ENCODE peak calls at places on chromosomes 12 and 14, in five cellular contexts. S, N, M, P and R are unnamed samples.
A peak's percentile ranks its signal among the peaks of the same experiment; 100 is the strongest.

GRCh38 chr14:103872492-103873113 is 25.2 kb upstream of the PPP1R13B start:
- DNase-seq in S (no peak), N (no peak), M (no peak), P (no peak), R (no peak)

GRCh38 chr12:823043-823698 is 70.8 kb downstream of the WNK1 start:
- DNase-seq in S (no peak), N (peak; percentile 66), M (no peak), P (no peak), R (no peak)

GRCh38 chr14:52023518-52023917 is 34.2 kb downstream of the RTRAF start:
- DNase-seq in S (no peak), N (no peak), M (no peak), P (no peak), R (no peak)

GRCh38 chr14:77580477-77580876 is 36.0 kb downstream of the SPTLC2 start:
- DNase-seq in S (no peak), N (no peak), M (no peak), P (no peak), R (no peak)

GRCh38 chr12:88375301-88375959 is 204.8 kb downstream of the KITLG start:
- DNase-seq in S (no peak), N (no peak), M (no peak), P (no peak), R (no peak)

GRCh38 chr14:68935761-68936209 is 43.3 kb downstream of the ACTN1 start:
- DNase-seq in S (no peak), N (no peak), M (no peak), P (no peak), R (no peak)

GRCh38 chr14:60353410-60353809 is 104.4 kb downstream of the PPM1A start:
- DNase-seq in S (no peak), N (no peak), M (no peak), P (no peak), R (no peak)

GRCh38 chr14:21109377-21110260 is 8.8 kb downstream of the TMEM253 start:
- DNase-seq in S (no peak), N (no peak), M (no peak), P (no peak), R (no peak)

GRCh38 chr12:96889273-96889933 is 17.7 kb upstream of the NEDD1 start:
- DNase-seq in S (no peak), N (no peak), M (no peak), P (no peak), R (no peak)

GRCh38 chr14:32183151-32184048 is 18.4 kb upstream of the RNU6-7 start:
- DNase-seq in S (no peak), N (no peak), M (no peak), P (no peak), R (no peak)

GRCh38 chr14:85811340-85811739 is 281.4 kb downstream of the FLRT2 start:
- DNase-seq in S (no peak), N (no peak), M (no peak), P (no peak), R (no peak)

GRCh38 chr14:62694075-62694474 is 351.2 kb downstream of the KCNH5 start:
- DNase-seq in S (no peak), N (no peak), M (no peak), P (peak; percentile 64), R (no peak)

GRCh38 chr12:56346663-56347062 is 8.0 kb downstream of the IL23A start:
- DNase-seq in S (no peak), N (no peak), M (no peak), P (no peak), R (no peak)

GRCh38 chr14:46490150-46490769 is 161.3 kb downstream of the RPL10L start:
- DNase-seq in S (no peak), N (peak; percentile 62), M (no peak), P (no peak), R (no peak)

GRCh38 chr14:35406811-35407630 is 2.5 kb upstream of the NFKBIA start:
- DNase-seq in S (peak; percentile 62), N (peak; percentile 43), M (no peak), P (peak; percentile 41), R (peak; percentile 87)

GRCh38 chr14:35879141-35879648 is 53.1 kb downstream of the BRMS1L start:
- DNase-seq in S (no peak), N (no peak), M (no peak), P (no peak), R (peak; percentile 9)

GRCh38 chr12:28507867-28508266 is 317.6 kb downstream of the CCDC91 start:
- DNase-seq in S (no peak), N (no peak), M (no peak), P (no peak), R (no peak)

GRCh38 chr12:9064201-9064814 is 51.4 kb downstream of the A2M start:
- DNase-seq in S (no peak), N (peak; percentile 49), M (peak; percentile 75), P (peak; percentile 75), R (peak; percentile 67)

GRCh38 chr12:1590083-1590979 is 4.0 kb downstream of the FBXL14 start:
- DNase-seq in S (no peak), N (no peak), M (no peak), P (peak; percentile 8), R (no peak)

GRCh38 chr12:28966049-28966778 is 182.9 kb upstream of the FAR2 start:
- DNase-seq in S (no peak), N (no peak), M (no peak), P (no peak), R (no peak)

GRCh38 chr12:78305808-78306207 is 475.1 kb downstream of the NAV3 start:
- DNase-seq in S (no peak), N (no peak), M (no peak), P (no peak), R (peak; percentile 55)

GRCh38 chr14:34229140-34229539 is 232.9 kb downstream of the SPTSSA start:
- DNase-seq in S (no peak), N (no peak), M (no peak), P (no peak), R (no peak)

GRCh38 chr12:52918351-52918750 is 13.5 kb upstream of the KRT8 start:
- DNase-seq in S (no peak), N (peak; percentile 70), M (no peak), P (no peak), R (no peak)

GRCh38 chr14:26383286-26383685 is 214.5 kb downstream of the NOVA1 start:
- DNase-seq in S (no peak), N (no peak), M (no peak), P (no peak), R (no peak)

GRCh38 chr12:47722926-47723631 is 2.2 kb downstream of the ENDOU start:
- DNase-seq in S (no peak), N (no peak), M (peak; percentile 44), P (no peak), R (no peak)

GRCh38 chr12:94867066-94867855 is 136.2 kb downstream of the NDUFA12 start:
- DNase-seq in S (no peak), N (no peak), M (no peak), P (no peak), R (no peak)